ENCODE peak calls at places on chromosomes 4 and X, in nine cellular contexts. X, E, G, D, C, W, O, V and I are unnamed samples.

GRCh38 chrX:43559643-43560042 is 96.5 kb upstream of the MAOA start:
- DNase-seq in X (peak), E (peak), G (no peak), D (peak), C (no peak), W (peak), O (no peak), V (no peak), I (no peak)

GRCh38 chr4:21366312-21366711 is 582.3 kb downstream of the KCNIP4 start:
- DNase-seq in X (no peak), E (no peak), G (no peak), D (no peak), C (no peak), W (no peak), O (no peak), V (no peak), I (no peak)

GRCh38 chr4:74830928-74831327 is 36.6 kb upstream of the BTC start:
- DNase-seq in X (no peak), E (no peak), G (no peak), D (no peak), C (no peak), W (no peak), O (no peak), V (no peak), I (no peak)

GRCh38 chr4:11605597-11605996 is 176.9 kb upstream of the HS3ST1 start:
- DNase-seq in X (no peak), E (no peak), G (no peak), D (no peak), C (no peak), W (peak), O (no peak), V (no peak), I (no peak)

GRCh38 chrX:31279359-31279758 is 207.5 kb upstream of the FTHL17 start:
- DNase-seq in X (no peak), E (no peak), G (no peak), D (no peak), C (no peak), W (no peak), O (no peak), V (no peak), I (no peak)

GRCh38 chrX:134622056-134622812 is 36.0 kb downstream of the PLAC1 start:
- DNase-seq in X (no peak), E (no peak), G (no peak), D (no peak), C (no peak), W (peak), O (no peak), V (peak), I (peak)

GRCh38 chr4:77777135-77777777 is 41.9 kb downstream of the CNOT6L start:
- DNase-seq in X (no peak), E (no peak), G (no peak), D (no peak), C (no peak), W (no peak), O (no peak), V (no peak), I (no peak)

GRCh38 chr4:177283167-177283566 is 26.5 kb upstream of the NEIL3 start:
- DNase-seq in X (no peak), E (no peak), G (no peak), D (no peak), C (no peak), W (no peak), O (no peak), V (no peak), I (peak)

GRCh38 chr4:65665951-65666523 is 4.3 kb downstream of the EPHA5 start:
- DNase-seq in X (no peak), E (peak), G (no peak), D (no peak), C (no peak), W (no peak), O (no peak), V (no peak), I (no peak)

GRCh38 chr4:22625301-22625700 is 67.4 kb upstream of the GBA3 start:
- DNase-seq in X (no peak), E (no peak), G (no peak), D (no peak), C (no peak), W (no peak), O (no peak), V (no peak), I (no peak)

GRCh38 chr4:142416121-142416520 is 430.0 kb downstream of the INPP4B start:
- DNase-seq in X (no peak), E (no peak), G (no peak), D (no peak), C (no peak), W (no peak), O (no peak), V (no peak), I (no peak)

GRCh38 chrX:46918434-46918833 is 6.2 kb downstream of the JADE3 start:
- DNase-seq in X (no peak), E (peak), G (no peak), D (no peak), C (no peak), W (no peak), O (no peak), V (no peak), I (no peak)

GRCh38 chr4:141350122-141350904 is 129.6 kb downstream of the ZNF330 start:
- DNase-seq in X (no peak), E (no peak), G (no peak), D (no peak), C (no peak), W (no peak), O (no peak), V (peak), I (peak)

GRCh38 chrX:34294665-34295064 is 162.6 kb upstream of the FAM47A start:
- DNase-seq in X (no peak), E (no peak), G (no peak), D (no peak), C (no peak), W (no peak), O (no peak), V (no peak), I (no peak)

GRCh38 chr4:139142097-139142496 is 34.9 kb downstream of the ELF2 start:
- DNase-seq in X (no peak), E (no peak), G (no peak), D (no peak), C (no peak), W (no peak), O (no peak), V (no peak), I (no peak)

GRCh38 chrX:149074429-149074828 is 430.7 kb downstream of the IDS start:
- DNase-seq in X (no peak), E (no peak), G (no peak), D (no peak), C (no peak), W (no peak), O (no peak), V (peak), I (no peak)

GRCh38 chr4:158496030-158496741 is 25.5 kb upstream of the RXFP1 start:
- DNase-seq in X (no peak), E (no peak), G (no peak), D (no peak), C (no peak), W (peak), O (no peak), V (no peak), I (no peak)

GRCh38 chr4:124343711-124344110 is 368.8 kb downstream of the ANKRD50 start:
- DNase-seq in X (no peak), E (no peak), G (no peak), D (no peak), C (no peak), W (no peak), O (no peak), V (no peak), I (no peak)

GRCh38 chrX:146581981-146582712 is 227.4 kb upstream of the CXorf51B start:
- DNase-seq in X (no peak), E (peak), G (no peak), D (no peak), C (no peak), W (no peak), O (no peak), V (no peak), I (no peak)

GRCh38 chr4:168408620-168409019 is 71.7 kb downstream of the DDX60L start:
- DNase-seq in X (no peak), E (peak), G (no peak), D (no peak), C (no peak), W (peak), O (no peak), V (peak), I (peak)

GRCh38 chrX:16953606-16954211 is 7.3 kb downstream of the REPS2 start:
- DNase-seq in X (no peak), E (no peak), G (no peak), D (no peak), C (no peak), W (no peak), O (no peak), V (no peak), I (no peak)

GRCh38 chr4:79964715-79965345 is 108.2 kb downstream of the ANTXR2 start:
- DNase-seq in X (no peak), E (peak), G (no peak), D (no peak), C (no peak), W (peak), O (peak), V (no peak), I (no peak)

GRCh38 chr4:138158746-138159297 is 83.3 kb downstream of the SLC7A11 start:
- DNase-seq in X (no peak), E (no peak), G (no peak), D (no peak), C (no peak), W (no peak), O (no peak), V (peak), I (peak)

GRCh38 chr4:53313510-53313909 is 52.4 kb downstream of the SCFD2 start:
- DNase-seq in X (no peak), E (no peak), G (no peak), D (no peak), C (no peak), W (no peak), O (no peak), V (no peak), I (no peak)

GRCh38 chrX:44843318-44843702 is 511 bp upstream of the DUSP21 start:
- DNase-seq in X (no peak), E (no peak), G (no peak), D (no peak), C (no peak), W (no peak), O (no peak), V (no peak), I (no peak)

GRCh38 chrX:39497717-39498265 is 600.0 kb downstream of the BCOR start:
- DNase-seq in X (no peak), E (peak), G (no peak), D (no peak), C (no peak), W (no peak), O (no peak), V (no peak), I (no peak)

GRCh38 chrX:56800801-56801200 is 71.8 kb downstream of the NBDY start:
- DNase-seq in X (peak), E (no peak), G (peak), D (peak), C (no peak), W (no peak), O (no peak), V (no peak), I (no peak)

GRCh38 chr4:148112231-148112982 is 329.8 kb downstream of the NR3C2 start:
- DNase-seq in X (no peak), E (no peak), G (no peak), D (no peak), C (no peak), W (no peak), O (no peak), V (peak), I (peak)